ENCODE peak calls at places on chromosome 5, in eight cellular contexts. One of them, this sample, is unnamed.

GRCh38 chr5:177447066-177447610 is 524 bp downstream of the PRR7 start:
- DNase-seq in H1: no peak
- DNase-seq in K562: peak
- DNase-seq in uterus: peak
- DNase-seq in NB4: peak
- DNase-seq in HepG2: no peak
- DNase-seq in A549: peak
- DNase-seq in ovary: peak
- DNase-seq in this sample: peak

GRCh38 chr5:80229902-80230255 is 26.0 kb downstream of the SERINC5 start:
- DNase-seq in H1: no peak
- DNase-seq in K562: no peak
- DNase-seq in NB4: no peak
- DNase-seq in uterus: no peak
- DNase-seq in A549: no peak
- DNase-seq in HepG2: no peak
- DNase-seq in ovary: no peak
- DNase-seq in this sample: no peak

GRCh38 chr5:78887384-78888118 is 97.6 kb downstream of the ARSB start:
- DNase-seq in NB4: peak
- DNase-seq in uterus: no peak
- DNase-seq in ovary: no peak
- DNase-seq in A549: no peak
- DNase-seq in K562: no peak
- DNase-seq in HepG2: no peak
- DNase-seq in H1: no peak
- DNase-seq in this sample: no peak

GRCh38 chr5:136730426-136730825 is 365.1 kb upstream of the TRPC7 start:
- DNase-seq in K562: no peak
- DNase-seq in uterus: no peak
- DNase-seq in A549: no peak
- DNase-seq in NB4: no peak
- DNase-seq in HepG2: no peak
- DNase-seq in H1: no peak
- DNase-seq in ovary: no peak
- DNase-seq in this sample: no peak

GRCh38 chr5:52024363-52024762 is 641.1 kb downstream of the ISL1 start:
- DNase-seq in HepG2: peak
- DNase-seq in A549: no peak
- DNase-seq in H1: no peak
- DNase-seq in uterus: no peak
- DNase-seq in NB4: no peak
- DNase-seq in K562: no peak
- DNase-seq in ovary: no peak
- DNase-seq in this sample: no peak

GRCh38 chr5:172984244-172984953 is 828 bp downstream of the ATP6V0E1 start:
- DNase-seq in K562: peak
- DNase-seq in HepG2: peak
- DNase-seq in ovary: peak
- DNase-seq in NB4: peak
- DNase-seq in A549: peak
- DNase-seq in uterus: peak
- DNase-seq in H1: peak
- DNase-seq in this sample: peak

GRCh38 chr5:179162351-179163235 is 102.4 kb downstream of the ZNF354C start:
- DNase-seq in HepG2: no peak
- DNase-seq in ovary: no peak
- DNase-seq in K562: no peak
- DNase-seq in NB4: no peak
- DNase-seq in A549: no peak
- DNase-seq in H1: no peak
- DNase-seq in uterus: no peak
- DNase-seq in this sample: no peak

GRCh38 chr5:132837868-132838267 is 7.4 kb upstream of the SHROOM1 start:
- DNase-seq in ovary: no peak
- DNase-seq in A549: no peak
- DNase-seq in uterus: no peak
- DNase-seq in H1: no peak
- DNase-seq in NB4: peak
- DNase-seq in K562: no peak
- DNase-seq in HepG2: peak
- DNase-seq in this sample: no peak

GRCh38 chr5:73198833-73199592 is 26.0 kb downstream of the TMEM174 start:
- DNase-seq in K562: no peak
- DNase-seq in ovary: no peak
- DNase-seq in H1: no peak
- DNase-seq in A549: no peak
- DNase-seq in uterus: no peak
- DNase-seq in NB4: peak
- DNase-seq in HepG2: no peak
- DNase-seq in this sample: no peak

GRCh38 chr5:73204302-73204701 is 31.3 kb downstream of the TMEM174 start:
- DNase-seq in NB4: no peak
- DNase-seq in uterus: no peak
- DNase-seq in A549: no peak
- DNase-seq in H1: no peak
- DNase-seq in K562: no peak
- DNase-seq in HepG2: no peak
- DNase-seq in ovary: no peak
- DNase-seq in this sample: no peak

GRCh38 chr5:73204733-73205132 is 31.7 kb downstream of the TMEM174 start:
- DNase-seq in H1: no peak
- DNase-seq in uterus: no peak
- DNase-seq in K562: no peak
- DNase-seq in NB4: no peak
- DNase-seq in A549: no peak
- DNase-seq in HepG2: no peak
- DNase-seq in ovary: no peak
- DNase-seq in this sample: no peak

GRCh38 chr5:73199671-73200070 is 26.7 kb downstream of the TMEM174 start:
- DNase-seq in A549: no peak
- DNase-seq in uterus: no peak
- DNase-seq in K562: no peak
- DNase-seq in H1: no peak
- DNase-seq in HepG2: no peak
- DNase-seq in ovary: no peak
- DNase-seq in NB4: no peak
- DNase-seq in this sample: no peak

GRCh38 chr5:73201547-73202513 is 28.8 kb downstream of the TMEM174 start:
- DNase-seq in H1: peak
- DNase-seq in uterus: peak
- DNase-seq in K562: peak
- DNase-seq in A549: peak
- DNase-seq in ovary: peak
- DNase-seq in NB4: peak
- DNase-seq in HepG2: peak
- DNase-seq in this sample: peak
- TF ChIP-seq POLR2A in H1: no peak
- TF ChIP-seq POLR2A in uterus: no peak
- TF ChIP-seq POLR2A in K562: no peak
- TF ChIP-seq POLR2A in A549: peak
- TF ChIP-seq POLR2A in ovary: no peak
- TF ChIP-seq POLR2A in NB4: no peak
- TF ChIP-seq POLR2A in HepG2: no peak
- TF ChIP-seq POLR2A in this sample: no peak

GRCh38 chr5:171449426-171449825 is 30.0 kb downstream of the FGF18 start:
- DNase-seq in ovary: no peak
- DNase-seq in H1: no peak
- DNase-seq in HepG2: no peak
- DNase-seq in A549: no peak
- DNase-seq in uterus: no peak
- DNase-seq in K562: no peak
- DNase-seq in NB4: no peak
- DNase-seq in this sample: no peak

GRCh38 chr5:171451421-171451820 is 32.0 kb downstream of the FGF18 start:
- DNase-seq in uterus: no peak
- DNase-seq in H1: no peak
- DNase-seq in HepG2: no peak
- DNase-seq in ovary: no peak
- DNase-seq in K562: no peak
- DNase-seq in A549: no peak
- DNase-seq in NB4: no peak
- DNase-seq in this sample: no peak

GRCh38 chr5:171453988-171454387 is 34.5 kb downstream of the FGF18 start:
- DNase-seq in A549: no peak
- DNase-seq in uterus: no peak
- DNase-seq in K562: no peak
- DNase-seq in HepG2: no peak
- DNase-seq in ovary: no peak
- DNase-seq in H1: no peak
- DNase-seq in NB4: no peak
- DNase-seq in this sample: no peak

GRCh38 chr5:171453056-171453725 is 33.7 kb downstream of the FGF18 start:
- DNase-seq in NB4: no peak
- DNase-seq in HepG2: no peak
- DNase-seq in uterus: no peak
- DNase-seq in A549: no peak
- DNase-seq in K562: no peak
- DNase-seq in ovary: no peak
- DNase-seq in H1: no peak
- DNase-seq in this sample: no peak

DNA sequence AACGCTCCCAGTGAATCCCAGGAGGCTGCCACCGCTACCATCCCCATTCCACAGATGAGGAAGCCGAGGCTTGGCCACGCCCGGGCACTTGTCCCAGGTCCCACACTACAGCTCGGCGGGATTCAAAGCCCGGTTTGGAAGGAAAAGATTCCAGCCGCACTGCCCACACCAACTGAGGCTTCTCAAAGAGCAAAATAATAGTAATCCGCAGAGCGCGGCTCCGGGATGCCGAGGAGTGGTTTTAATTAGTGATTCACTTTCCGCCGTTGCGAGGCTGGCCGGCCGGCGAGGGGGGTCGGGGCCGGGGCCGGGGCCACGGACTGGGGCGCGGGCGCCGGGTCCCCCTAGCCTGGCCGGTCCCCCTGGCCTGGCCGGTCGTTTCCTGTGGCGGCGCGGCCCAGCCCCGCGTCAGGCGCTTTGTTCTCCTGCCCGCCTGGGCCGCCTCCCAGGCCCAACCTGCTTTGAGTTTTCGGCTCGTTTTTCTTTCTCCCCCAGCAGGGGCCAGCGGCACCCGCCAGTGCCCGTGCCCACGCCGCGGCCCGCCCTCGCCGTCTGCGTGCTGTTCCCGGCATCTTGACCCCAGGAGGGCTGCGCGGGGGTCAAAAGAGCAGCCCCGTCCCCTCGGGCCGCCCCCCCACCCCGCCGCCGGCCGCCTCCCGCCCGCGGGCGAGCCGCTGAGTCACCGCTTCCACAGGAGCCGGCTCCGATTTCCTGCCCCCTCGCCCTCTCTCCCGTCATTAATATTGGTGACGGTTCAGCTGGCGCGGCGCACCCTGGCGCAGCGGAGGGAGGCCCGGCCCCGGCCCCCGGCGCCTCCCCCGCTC is 31.2 kb downstream of the FGF18 start:
- DNase-seq in uterus: peak
- DNase-seq in A549: no peak
- DNase-seq in H1: no peak
- DNase-seq in HepG2: no peak
- DNase-seq in ovary: peak
- DNase-seq in K562: peak
- DNase-seq in NB4: peak
- DNase-seq in this sample: no peak
- TF ChIP-seq POLR2A in uterus: no peak
- TF ChIP-seq POLR2A in A549: no peak
- TF ChIP-seq POLR2A in H1: peak
- TF ChIP-seq POLR2A in HepG2: no peak
- TF ChIP-seq POLR2A in ovary: no peak
- TF ChIP-seq POLR2A in K562: no peak
- TF ChIP-seq POLR2A in NB4: no peak
- TF ChIP-seq POLR2A in this sample: no peak

DNA sequence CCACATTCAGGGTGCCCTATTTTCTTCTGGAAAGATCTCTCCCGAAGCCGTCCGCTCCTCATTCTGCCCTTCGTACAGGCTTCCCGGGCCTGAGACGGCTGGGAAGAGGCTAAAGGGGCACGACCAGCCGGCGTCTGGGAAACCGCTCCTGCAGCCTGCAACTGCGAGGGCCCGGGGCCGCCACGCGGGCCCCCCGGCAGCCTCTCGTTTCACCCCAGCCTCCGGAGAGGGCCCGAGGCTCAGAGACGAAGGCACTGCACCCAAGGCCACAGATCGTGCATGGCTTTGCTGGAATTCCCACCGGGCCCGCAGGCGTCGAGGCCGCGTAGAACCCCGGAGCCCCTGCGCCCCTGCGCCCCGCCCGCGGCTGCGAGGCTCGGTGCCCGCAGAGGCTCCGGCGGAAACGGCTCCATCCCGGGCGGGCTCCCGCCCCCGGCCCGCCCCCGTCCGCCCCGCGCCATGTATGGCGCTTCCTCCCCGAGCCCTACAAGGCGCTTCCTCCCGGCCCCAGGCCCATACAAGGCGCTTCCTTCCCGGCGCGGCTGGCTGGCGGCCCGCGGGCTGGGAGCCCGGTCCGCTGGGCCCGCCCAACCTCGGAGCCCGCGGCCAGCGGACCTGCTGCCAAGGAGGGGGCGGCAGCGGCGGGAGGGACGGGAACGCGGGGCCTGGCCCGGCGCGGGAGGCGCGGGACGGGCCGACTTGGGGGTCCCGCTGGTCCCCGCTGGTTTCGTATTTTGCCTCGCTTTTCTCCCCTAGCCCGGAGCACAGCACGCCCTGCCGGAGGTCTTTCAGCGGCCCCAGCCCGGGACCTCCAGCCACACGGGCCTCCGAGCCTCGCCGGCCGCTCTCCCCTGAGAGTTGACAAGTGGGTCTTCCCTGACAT is 26.6 kb downstream of the EGR1 start:
- DNase-seq in H1: no peak
- DNase-seq in K562: peak
- DNase-seq in ovary: peak
- DNase-seq in HepG2: peak
- DNase-seq in NB4: peak
- DNase-seq in A549: peak
- DNase-seq in uterus: peak
- DNase-seq in this sample: peak
- TF ChIP-seq POLR2A in H1: peak
- TF ChIP-seq POLR2A in K562: peak
- TF ChIP-seq POLR2A in ovary: peak
- TF ChIP-seq POLR2A in HepG2: peak
- TF ChIP-seq POLR2A in NB4: peak
- TF ChIP-seq POLR2A in A549: no peak
- TF ChIP-seq POLR2A in uterus: no peak
- TF ChIP-seq POLR2A in this sample: no peak

GRCh38 chr5:68287631-68287975 is 72.0 kb downstream of the PIK3R1 start:
- DNase-seq in A549: no peak
- DNase-seq in uterus: no peak
- DNase-seq in ovary: no peak
- DNase-seq in NB4: no peak
- DNase-seq in HepG2: no peak
- DNase-seq in K562: no peak
- DNase-seq in H1: no peak
- DNase-seq in this sample: no peak

GRCh38 chr5:68288756-68289134 is 73.2 kb downstream of the PIK3R1 start:
- DNase-seq in K562: peak
- DNase-seq in ovary: peak
- DNase-seq in H1: no peak
- DNase-seq in NB4: no peak
- DNase-seq in HepG2: no peak
- DNase-seq in A549: no peak
- DNase-seq in uterus: no peak
- DNase-seq in this sample: no peak

GRCh38 chr5:68286612-68286912 is 71.0 kb downstream of the PIK3R1 start:
- DNase-seq in K562: no peak
- DNase-seq in H1: no peak
- DNase-seq in ovary: no peak
- DNase-seq in HepG2: no peak
- DNase-seq in NB4: no peak
- DNase-seq in A549: no peak
- DNase-seq in uterus: no peak
- DNase-seq in this sample: no peak

GRCh38 chr5:68289576-68289975 is 74.0 kb downstream of the PIK3R1 start:
- DNase-seq in H1: no peak
- DNase-seq in A549: no peak
- DNase-seq in ovary: no peak
- DNase-seq in NB4: no peak
- DNase-seq in K562: no peak
- DNase-seq in HepG2: no peak
- DNase-seq in uterus: no peak
- DNase-seq in this sample: no peak

DNA sequence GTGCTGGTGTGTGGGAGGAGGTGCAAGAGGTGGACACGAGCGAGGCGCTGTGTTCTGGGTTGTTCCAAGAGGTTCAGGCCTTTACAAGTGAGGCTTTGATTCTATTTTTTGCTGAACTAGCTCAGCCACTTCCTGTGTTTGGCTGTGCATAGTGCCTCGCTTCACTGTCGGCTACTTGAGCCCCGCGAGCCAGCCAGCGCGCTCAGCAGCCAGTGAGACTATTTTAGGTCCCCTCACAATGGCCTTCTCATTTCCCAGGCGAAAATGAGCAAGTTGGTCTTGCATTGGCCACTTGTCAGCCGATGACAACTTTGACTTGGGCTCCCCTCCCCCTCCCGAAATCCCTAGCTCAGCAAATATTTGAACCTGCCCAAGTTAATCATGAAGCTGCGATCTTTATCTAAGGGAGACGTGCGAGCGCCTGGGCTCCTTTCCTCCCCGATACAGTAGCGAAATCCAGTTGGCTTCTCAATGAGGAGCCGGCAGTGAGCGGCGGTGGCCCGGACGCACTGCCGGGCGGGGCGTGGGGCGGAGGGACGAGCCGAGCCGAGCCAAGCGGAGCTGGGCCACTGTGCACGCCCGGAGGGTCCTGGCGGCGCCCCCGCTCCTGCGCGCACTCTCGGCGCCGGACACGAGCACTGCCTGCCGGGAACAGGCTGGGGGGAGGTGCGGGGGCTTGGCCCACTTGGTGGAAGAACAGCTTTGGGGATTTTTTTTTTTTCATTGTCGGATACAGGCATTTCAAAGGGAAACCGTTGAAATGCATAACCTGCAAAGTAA is 72.6 kb downstream of the PIK3R1 start:
- DNase-seq in ovary: peak
- DNase-seq in K562: peak
- DNase-seq in uterus: peak
- DNase-seq in A549: peak
- DNase-seq in HepG2: peak
- DNase-seq in NB4: no peak
- DNase-seq in H1: no peak
- DNase-seq in this sample: peak
- TF ChIP-seq POLR2A in ovary: no peak
- TF ChIP-seq POLR2A in K562: no peak
- TF ChIP-seq POLR2A in uterus: no peak
- TF ChIP-seq POLR2A in A549: peak
- TF ChIP-seq POLR2A in HepG2: peak
- TF ChIP-seq POLR2A in NB4: no peak
- TF ChIP-seq POLR2A in H1: no peak
- TF ChIP-seq POLR2A in this sample: peak